ENCODE peak calls at places on chromosomes 5 and 9, in seven cellular contexts. Y is breast epithelium, Q is neural progenitor cell, R is GM23248, Z is cardiac muscle cell, W is tibial artery, J is upper lobe of right lung. U is an unnamed sample.

GRCh38 chr9:93196095-93197055 is 12.4 kb downstream of the WNK2 start:
- DNase-seq in Y (no peak), Q (no peak), R (no peak), Z (no peak), W (no peak), J (no peak), U (peak)

GRCh38 chr9:38319496-38320173 is 72.9 kb upstream of the ALDH1B1 start:
- DNase-seq in Y (no peak), Q (no peak), R (no peak), Z (no peak), W (no peak), J (no peak), U (no peak)

GRCh38 chr5:158436271-158437065 is 577.5 kb upstream of the CLINT1 start:
- DNase-seq in Y (no peak), Q (no peak), R (peak), Z (no peak), W (no peak), J (no peak), U (no peak)

GRCh38 chr5:456351-457194 is 13.6 kb downstream of the EXOC3 start:
- DNase-seq in Y (peak), Q (no peak), R (no peak), Z (no peak), W (peak), J (peak), U (no peak)

GRCh38 chr5:44389410-44389879 is at the start of gene FGF10:
- DNase-seq in Y (peak), Q (peak), R (peak), Z (peak), W (no peak), J (peak), U (no peak)

GRCh38 chr5:67156976-67157583 is 39.5 kb downstream of the CD180 start:
- DNase-seq in Y (no peak), Q (peak), R (peak), Z (peak), W (no peak), J (no peak), U (no peak)

GRCh38 chr5:142667808-142668207 is 18.1 kb downstream of the FGF1 start:
- DNase-seq in Y (peak), Q (no peak), R (no peak), Z (no peak), W (no peak), J (no peak), U (no peak)

GRCh38 chr5:167798427-167798826 is 493.0 kb upstream of the WWC1 start:
- DNase-seq in Y (no peak), Q (no peak), R (no peak), Z (no peak), W (peak), J (no peak), U (no peak)

GRCh38 chr5:109855056-109855455 is 165.3 kb downstream of the MAN2A1 start:
- DNase-seq in Y (no peak), Q (no peak), R (no peak), Z (no peak), W (no peak), J (no peak), U (no peak)

GRCh38 chr5:179377421-179378115 is 32.3 kb upstream of the ADAMTS2 start:
- DNase-seq in Y (peak), Q (no peak), R (no peak), Z (no peak), W (no peak), J (no peak), U (no peak)

GRCh38 chr5:39201160-39201794 is 18.1 kb downstream of the FYB1 start:
- DNase-seq in Y (no peak), Q (no peak), R (no peak), Z (no peak), W (no peak), J (no peak), U (no peak)

GRCh38 chr5:39203291-39203922 is 16.0 kb downstream of the FYB1 start:
- DNase-seq in Y (no peak), Q (no peak), R (no peak), Z (no peak), W (no peak), J (no peak), U (no peak)

GRCh38 chr5:39203951-39204350 is 15.4 kb downstream of the FYB1 start:
- DNase-seq in Y (no peak), Q (no peak), R (no peak), Z (no peak), W (no peak), J (no peak), U (no peak)

GRCh38 chr5:39201795-39202593 is 17.4 kb downstream of the FYB1 start:
- DNase-seq in Y (no peak), Q (no peak), R (no peak), Z (no peak), W (no peak), J (no peak), U (no peak)

GRCh38 chr5:39202594-39203290 is 16.6 kb downstream of the FYB1 start:
- DNase-seq in Y (no peak), Q (no peak), R (no peak), Z (no peak), W (no peak), J (no peak), U (no peak)
- H3K27ac ChIP-seq in Y (no peak), Q (no peak), R (no peak), Z (no peak), W (no peak), J (peak), U (peak)

GRCh38 chr5:138354926-138355378 is 2.5 kb downstream of the KDM3B start:
- DNase-seq in Y (no peak), Q (peak), R (peak), Z (peak), W (no peak), J (no peak), U (no peak)
- H3K4me3 ChIP-seq in Y (peak), Q (peak), R (peak), Z (peak), W (no peak), J (peak), U (peak)

GRCh38 chr9:124769451-124770358 is 1.4 kb downstream of the NR6A1 start:
- DNase-seq in Y (no peak), Q (peak), R (no peak), Z (no peak), W (no peak), J (peak), U (peak)
- H3K27ac ChIP-seq in Y (peak), Q (peak), R (no peak), Z (peak), W (no peak), J (peak), U (peak)

GRCh38 chr9:78871086-78871451 is 574.1 kb downstream of the PSAT1 start:
- DNase-seq in Y (no peak), Q (no peak), R (no peak), Z (no peak), W (no peak), J (no peak), U (no peak)

GRCh38 chr9:78865757-78866156 is 568.8 kb downstream of the PSAT1 start:
- DNase-seq in Y (no peak), Q (no peak), R (no peak), Z (no peak), W (no peak), J (no peak), U (no peak)

GRCh38 chr9:78863531-78863930 is 566.6 kb downstream of the PSAT1 start:
- DNase-seq in Y (no peak), Q (no peak), R (no peak), Z (no peak), W (no peak), J (no peak), U (no peak)

GRCh38 chr9:78871452-78872331 is 574.8 kb downstream of the PSAT1 start:
- DNase-seq in Y (no peak), Q (no peak), R (peak), Z (peak), W (no peak), J (no peak), U (no peak)

DNA sequence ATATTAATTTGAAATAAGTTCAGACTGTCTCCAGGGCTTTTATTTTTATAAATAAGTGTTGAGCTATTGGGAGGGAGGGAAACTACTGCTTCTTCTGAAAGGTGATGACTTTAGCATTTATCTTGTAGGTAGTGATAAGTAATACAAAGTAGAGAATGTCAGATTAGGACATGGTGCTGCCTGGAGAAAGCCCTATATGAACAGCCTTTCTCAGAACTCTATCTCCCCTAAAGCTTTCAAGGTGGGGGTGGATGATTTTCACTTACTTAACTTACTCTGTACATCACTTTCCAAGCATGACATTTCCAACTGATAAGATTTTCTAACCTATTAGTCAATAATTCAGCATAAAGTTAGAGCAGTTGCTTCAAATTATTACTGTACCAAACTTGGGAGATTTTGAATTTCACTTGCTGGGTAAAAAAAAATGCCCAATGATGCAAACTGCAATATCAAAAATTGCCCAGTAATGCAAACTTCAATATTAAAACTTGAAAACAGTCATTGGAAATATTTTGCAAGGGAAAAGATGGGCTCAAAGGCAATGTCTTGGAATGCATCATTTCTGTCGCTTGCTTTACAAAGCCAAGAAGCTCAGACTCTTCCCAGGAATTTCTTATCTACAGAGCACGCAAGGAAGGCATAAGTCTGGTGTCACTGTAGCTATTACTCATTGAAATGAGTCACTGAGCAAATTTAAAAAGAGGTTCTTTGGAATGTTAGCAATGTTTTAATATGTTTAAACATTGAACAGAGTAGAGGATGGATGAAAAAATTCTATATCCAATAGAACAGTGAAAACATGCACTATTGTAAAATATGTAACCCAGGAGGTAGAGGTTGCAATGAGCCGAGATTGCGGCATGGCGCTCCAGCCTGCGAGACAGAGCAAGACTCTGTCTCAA is 569.6 kb downstream of the PSAT1 start:
- DNase-seq in Y (no peak), Q (no peak), R (peak), Z (peak), W (no peak), J (no peak), U (no peak)
- H3K4me3 ChIP-seq in Y (no peak), Q (no peak), R (peak), Z (no peak), W (no peak), J (no peak), U (no peak)

GRCh38 chr5:33270671-33271070 is 170.1 kb upstream of the TARS1 start:
- DNase-seq in Y (no peak), Q (no peak), R (no peak), Z (no peak), W (no peak), J (no peak), U (no peak)
- H3K27ac ChIP-seq in Y (no peak), Q (no peak), R (no peak), Z (no peak), W (no peak), J (no peak), U (no peak)

DNA sequence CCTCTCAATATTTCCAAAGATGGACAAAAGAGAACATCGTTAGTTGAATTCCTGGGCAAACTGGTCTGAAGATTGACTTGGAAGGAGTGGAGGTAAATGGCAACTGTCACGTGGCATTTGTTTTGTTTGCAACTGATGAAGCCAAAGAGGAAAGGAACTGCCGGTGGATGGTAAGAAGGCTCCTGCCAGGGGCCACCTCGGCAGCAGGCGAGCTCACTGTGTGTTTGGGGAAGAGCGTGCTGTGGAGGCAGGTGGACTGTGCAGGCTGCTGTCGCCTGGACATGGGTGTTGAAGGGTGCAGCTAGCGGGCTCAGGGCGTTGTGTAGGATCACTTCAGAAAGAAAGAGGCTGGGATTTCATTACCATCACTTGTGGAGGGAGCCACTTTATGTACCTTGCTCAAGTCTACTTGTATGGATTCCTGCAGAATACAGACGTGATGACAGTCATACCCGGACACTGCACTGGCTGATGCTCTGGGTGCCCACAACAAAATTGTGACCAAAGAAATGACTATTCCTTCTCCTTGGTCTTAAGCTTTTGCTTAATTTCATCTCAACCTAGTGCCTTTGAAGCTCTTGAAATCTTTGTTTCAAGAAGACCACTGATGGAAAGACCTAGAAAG is 72.7 kb downstream of the MAP1B start:
- DNase-seq in Y (no peak), Q (no peak), R (peak), Z (no peak), W (no peak), J (no peak), U (no peak)
- H3K4me3 ChIP-seq in Y (peak), Q (peak), R (peak), Z (no peak), W (peak), J (no peak), U (no peak)